ENCODE peak calls at places on chromosomes 4 and X, in four cellular contexts. One of them, this sample, is unnamed.

GRCh38 chr4:79367111-79367510 is 40.9 kb downstream of the GK2 start:
- DNase-seq in K562: no peak
- DNase-seq in GM12878: no peak
- DNase-seq in HepG2: no peak
- DNase-seq in this sample: no peak

GRCh38 chr4:46818604-46819003 is 90.4 kb downstream of the COX7B2 start:
- DNase-seq in K562: no peak
- DNase-seq in GM12878: no peak
- DNase-seq in HepG2: no peak
- DNase-seq in this sample: no peak

GRCh38 chr4:73690051-73690744 is 50.2 kb upstream of the CXCL8 start:
- DNase-seq in K562: no peak
- DNase-seq in GM12878: no peak
- DNase-seq in HepG2: no peak
- DNase-seq in this sample: no peak

GRCh38 chrX:64205441-64205734 is at the start of gene AMER1:
- DNase-seq in K562: no peak
- DNase-seq in GM12878: no peak
- DNase-seq in HepG2: no peak
- DNase-seq in this sample: no peak

GRCh38 chr4:148071009-148071408 is 339.1 kb downstream of the ARHGAP10 start:
- DNase-seq in K562: no peak
- DNase-seq in GM12878: no peak
- DNase-seq in HepG2: no peak
- DNase-seq in this sample: no peak

GRCh38 chrX:130418066-130418465 is 16.3 kb downstream of the RBMX2 start:
- DNase-seq in K562: peak
- DNase-seq in GM12878: no peak
- DNase-seq in HepG2: no peak
- DNase-seq in this sample: no peak

GRCh38 chr4:76540496-76540895 is 105.5 kb downstream of the SHROOM3 start:
- DNase-seq in K562: no peak
- DNase-seq in GM12878: no peak
- DNase-seq in HepG2: no peak
- DNase-seq in this sample: no peak

GRCh38 chrX:11887175-11887574 is 129.1 kb downstream of the MSL3 start:
- DNase-seq in K562: no peak
- DNase-seq in GM12878: no peak
- DNase-seq in HepG2: no peak
- DNase-seq in this sample: no peak

GRCh38 chrX:42366181-42366580 is 411.8 kb downstream of the PPP1R2C start:
- DNase-seq in K562: no peak
- DNase-seq in GM12878: no peak
- DNase-seq in HepG2: no peak
- DNase-seq in this sample: no peak

GRCh38 chrX:19795289-19795688 is 92.1 kb downstream of the SH3KBP1 start:
- DNase-seq in K562: no peak
- DNase-seq in GM12878: no peak
- DNase-seq in HepG2: no peak
- DNase-seq in this sample: no peak

GRCh38 chr4:128812360-128812958 is 3.0 kb downstream of the JADE1 start:
- DNase-seq in K562: peak
- DNase-seq in GM12878: no peak
- DNase-seq in HepG2: peak
- DNase-seq in this sample: no peak

GRCh38 chr4:178611062-178611461 is 1168.8 kb upstream of the AGA start:
- DNase-seq in K562: no peak
- DNase-seq in GM12878: no peak
- DNase-seq in HepG2: no peak
- DNase-seq in this sample: no peak

GRCh38 chrX:11185861-11186260 is 74.7 kb downstream of the HCCS start:
- DNase-seq in K562: no peak
- DNase-seq in GM12878: no peak
- DNase-seq in HepG2: no peak
- DNase-seq in this sample: no peak

GRCh38 chrX:19833034-19833677 is 54.2 kb downstream of the SH3KBP1 start:
- DNase-seq in K562: no peak
- DNase-seq in GM12878: no peak
- DNase-seq in HepG2: no peak
- DNase-seq in this sample: no peak

GRCh38 chr4:139300431-139301142 is 718 bp upstream of the NAA15 start:
- DNase-seq in K562: peak
- DNase-seq in GM12878: peak
- DNase-seq in HepG2: no peak
- DNase-seq in this sample: no peak

GRCh38 chr4:179465131-179465797 is 2023.0 kb upstream of the AGA start:
- DNase-seq in K562: peak
- DNase-seq in GM12878: no peak
- DNase-seq in HepG2: no peak
- DNase-seq in this sample: no peak

GRCh38 chr4:156201050-156201449 is 247.4 kb upstream of the CTSO start:
- DNase-seq in K562: no peak
- DNase-seq in GM12878: peak
- DNase-seq in HepG2: no peak
- DNase-seq in this sample: no peak

GRCh38 chr4:95602872-95603271 is 54.1 kb upstream of the UNC5C start:
- DNase-seq in K562: no peak
- DNase-seq in GM12878: no peak
- DNase-seq in HepG2: no peak
- DNase-seq in this sample: no peak

GRCh38 chr4:3352918-3353594 is 60.2 kb downstream of the RGS12 start:
- DNase-seq in K562: no peak
- DNase-seq in GM12878: no peak
- DNase-seq in HepG2: no peak
- DNase-seq in this sample: no peak

GRCh38 chr4:147396105-147396504 is 84.8 kb upstream of the EDNRA start:
- DNase-seq in K562: no peak
- DNase-seq in GM12878: no peak
- DNase-seq in HepG2: no peak
- DNase-seq in this sample: no peak

GRCh38 chr4:154329939-154330338 is 161.7 kb downstream of the DCHS2 start:
- DNase-seq in K562: no peak
- DNase-seq in GM12878: no peak
- DNase-seq in HepG2: no peak
- DNase-seq in this sample: no peak

GRCh38 chr4:145061325-145061920 is 36.6 kb downstream of the ANAPC10 start:
- DNase-seq in K562: peak
- DNase-seq in GM12878: no peak
- DNase-seq in HepG2: peak
- DNase-seq in this sample: no peak

DNA sequence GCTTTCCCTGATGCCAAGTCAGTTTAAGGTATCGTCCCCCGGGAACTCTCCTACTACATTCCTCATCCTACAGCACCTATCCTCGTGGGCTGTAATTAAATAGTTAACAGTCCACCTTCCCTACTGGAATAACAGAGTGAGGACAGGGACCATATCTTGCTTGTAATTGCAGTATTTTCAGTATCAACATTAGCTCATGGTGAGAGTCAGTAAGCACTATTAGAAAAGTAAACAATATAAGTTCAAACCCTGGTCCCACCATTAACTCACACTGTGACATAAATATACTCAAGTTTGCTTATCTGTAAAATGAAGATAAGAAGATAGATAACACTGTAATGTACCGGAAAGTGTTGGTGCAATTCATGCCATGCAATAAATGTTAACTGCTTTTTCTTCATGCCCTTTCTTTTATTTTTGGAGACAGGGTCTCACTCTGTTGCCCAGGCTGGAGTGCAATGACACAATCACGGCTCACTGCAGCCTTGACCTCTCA is 61.3 kb downstream of the SH3RF1 start:
- DNase-seq in K562: no peak
- DNase-seq in GM12878: no peak
- DNase-seq in HepG2: no peak
- DNase-seq in this sample: no peak
- TF ChIP-seq HDAC6 in K562: no peak
- TF ChIP-seq HDAC6 in GM12878: no peak
- TF ChIP-seq HDAC6 in HepG2: no peak
- TF ChIP-seq HDAC6 in this sample: no peak

DNA sequence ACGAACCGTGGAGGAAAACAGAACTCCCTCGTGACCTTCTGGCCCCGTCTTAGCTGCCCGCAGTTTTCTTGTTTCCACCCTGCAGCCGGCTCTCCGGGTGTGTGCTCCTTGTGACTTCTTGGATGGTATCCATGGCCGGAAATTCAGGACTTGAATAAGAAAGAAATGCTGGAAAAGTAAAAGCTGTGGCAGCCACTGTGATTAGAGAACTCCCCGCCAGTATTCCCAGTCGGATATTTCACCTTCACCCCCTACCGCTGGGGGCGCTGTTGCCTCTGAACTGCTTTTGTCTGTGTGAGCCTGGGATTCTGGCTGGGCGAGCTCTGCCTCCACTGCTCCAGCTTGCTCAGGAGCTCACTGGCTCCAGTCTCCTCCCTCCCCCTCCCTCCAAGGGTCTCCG is 41.5 kb upstream of the CYP4V2 start:
- DNase-seq in K562: peak
- DNase-seq in GM12878: no peak
- DNase-seq in HepG2: peak
- DNase-seq in this sample: peak
- TF ChIP-seq HDAC6 in K562: no peak
- TF ChIP-seq HDAC6 in GM12878: no peak
- TF ChIP-seq HDAC6 in HepG2: no peak
- TF ChIP-seq HDAC6 in this sample: no peak

GRCh38 chrX:69024287-69024686 is 141.0 kb downstream of the PJA1 start:
- DNase-seq in K562: no peak
- DNase-seq in GM12878: no peak
- DNase-seq in HepG2: no peak
- DNase-seq in this sample: no peak
- TF ChIP-seq HDAC6 in K562: no peak
- TF ChIP-seq HDAC6 in GM12878: no peak
- TF ChIP-seq HDAC6 in HepG2: no peak
- TF ChIP-seq HDAC6 in this sample: no peak

GRCh38 chr4:185591679-185592141 is 56.4 kb upstream of the PDLIM3 start:
- DNase-seq in K562: no peak
- DNase-seq in GM12878: no peak
- DNase-seq in HepG2: peak
- DNase-seq in this sample: no peak

GRCh38 chr4:185592845-185593488 is 57.7 kb upstream of the PDLIM3 start:
- DNase-seq in K562: peak
- DNase-seq in GM12878: no peak
- DNase-seq in HepG2: no peak
- DNase-seq in this sample: no peak

GRCh38 chr4:185592438-185592837 is 57.1 kb upstream of the PDLIM3 start:
- DNase-seq in K562: no peak
- DNase-seq in GM12878: no peak
- DNase-seq in HepG2: no peak
- DNase-seq in this sample: no peak

GRCh38 chr4:185589067-185589844 is 53.9 kb upstream of the PDLIM3 start:
- DNase-seq in K562: no peak
- DNase-seq in GM12878: no peak
- DNase-seq in HepG2: no peak
- DNase-seq in this sample: no peak

GRCh38 chr4:185590982-185591381 is 55.7 kb upstream of the PDLIM3 start:
- DNase-seq in K562: no peak
- DNase-seq in GM12878: no peak
- DNase-seq in HepG2: no peak
- DNase-seq in this sample: no peak
- TF ChIP-seq HDAC6 in K562: no peak
- TF ChIP-seq HDAC6 in GM12878: no peak
- TF ChIP-seq HDAC6 in HepG2: no peak
- TF ChIP-seq HDAC6 in this sample: no peak

This sample was measured in H1.